ENCODE peak calls at places on chromosome 5, in ten cellular contexts. G is ACHN; A is stimulated activated CD4-positive, alpha-beta T cell treated with anti-CD3 and anti-CD28 coated beads, Interleukin-1b, Interleukin-23, amount 100 ng/mL, for 24 hours; L is astrocyte of the spinal cord; T is globus pallidus; P is AG08395; Z is CD8-positive, alpha-beta memory T cell; X is sciatic nerve; Y is AML-193; M is NCI-H1694 treated with DMSO at 0.1 percent for 48 hours. S is an unnamed sample.

GRCh38 chr5:1118231-1118698 is 6.4 kb upstream of the SLC12A7 start:
- DNase-seq in G (peak), A (no peak), L (no peak), T (no peak), P (no peak), Z (no peak), X (no peak), Y (no peak), M (peak), S (no peak)

GRCh38 chr5:163967273-163967672 is 461.9 kb downstream of the MAT2B start:
- DNase-seq in G (no peak), A (no peak), L (no peak), T (no peak), P (no peak), Z (no peak), X (no peak), Y (no peak), M (no peak), S (no peak)

GRCh38 chr5:68071731-68072130 is 143.8 kb upstream of the PIK3R1 start:
- DNase-seq in G (no peak), A (no peak), L (peak), T (no peak), P (peak), Z (no peak), X (no peak), Y (no peak), M (no peak), S (no peak)

GRCh38 chr5:143052967-143053682 is 282.9 kb downstream of the ARHGAP26 start:
- DNase-seq in G (no peak), A (no peak), L (no peak), T (no peak), P (no peak), Z (no peak), X (no peak), Y (no peak), M (no peak), S (no peak)

GRCh38 chr5:154508114-154508513 is 30.1 kb upstream of the HAND1 start:
- DNase-seq in G (no peak), A (no peak), L (no peak), T (no peak), P (no peak), Z (no peak), X (no peak), Y (no peak), M (no peak), S (no peak)

GRCh38 chr5:53037141-53037859 is 48.1 kb downstream of the ITGA2 start:
- DNase-seq in G (peak), A (no peak), L (peak), T (no peak), P (peak), Z (no peak), X (no peak), Y (no peak), M (no peak), S (no peak)

GRCh38 chr5:179273074-179273435 is 72.2 kb downstream of the ADAMTS2 start:
- DNase-seq in G (no peak), A (no peak), L (no peak), T (no peak), P (no peak), Z (no peak), X (peak), Y (no peak), M (no peak), S (peak)

GRCh38 chr5:93925321-93925720 is 183.9 kb upstream of the POU5F2 start:
- DNase-seq in G (no peak), A (no peak), L (no peak), T (no peak), P (no peak), Z (no peak), X (no peak), Y (no peak), M (no peak), S (no peak)

GRCh38 chr5:178298283-178298807 is 65.7 kb upstream of the PHYKPL start:
- DNase-seq in G (no peak), A (no peak), L (no peak), T (no peak), P (no peak), Z (no peak), X (peak), Y (no peak), M (no peak), S (peak)

GRCh38 chr5:132557425-132557805 is 638 bp downstream of the RAD50 start:
- DNase-seq in G (peak), A (no peak), L (peak), T (no peak), P (peak), Z (no peak), X (no peak), Y (peak), M (no peak), S (no peak)

GRCh38 chr5:133446440-133446839 is 165.9 kb downstream of the FSTL4 start:
- DNase-seq in G (no peak), A (no peak), L (no peak), T (no peak), P (no peak), Z (no peak), X (no peak), Y (no peak), M (no peak), S (no peak)

GRCh38 chr5:31993182-31993961 is 180.7 kb downstream of the GOLPH3 start:
- DNase-seq in G (peak), A (no peak), L (peak), T (no peak), P (peak), Z (no peak), X (peak), Y (no peak), M (no peak), S (no peak)

GRCh38 chr5:168479166-168479565 is 7.1 kb upstream of the RARS1 start:
- DNase-seq in G (no peak), A (no peak), L (no peak), T (no peak), P (peak), Z (no peak), X (no peak), Y (no peak), M (no peak), S (no peak)

GRCh38 chr5:141369994-141370848 is at the start of gene PCDHGB3:
- DNase-seq in G (peak), A (no peak), L (peak), T (peak), P (peak), Z (peak), X (no peak), Y (no peak), M (no peak), S (no peak)

GRCh38 chr5:130545291-130545690 is 619.8 kb downstream of the HINT1 start:
- DNase-seq in G (no peak), A (no peak), L (no peak), T (no peak), P (no peak), Z (no peak), X (no peak), Y (no peak), M (no peak), S (no peak)

GRCh38 chr5:142446960-142447279 is 122.1 kb upstream of the SPRY4 start:
- DNase-seq in G (no peak), A (no peak), L (no peak), T (no peak), P (no peak), Z (no peak), X (no peak), Y (no peak), M (no peak), S (no peak)

GRCh38 chr5:138955672-138956295 is 80.6 kb upstream of the LRRTM2 start:
- DNase-seq in G (no peak), A (no peak), L (no peak), T (peak), P (no peak), Z (no peak), X (no peak), Y (no peak), M (no peak), S (no peak)

S was measured in suprapubic skin.